ENCODE peak calls at places on chromosomes 7 and 10, in six cellular contexts. U is IMR-90, Q is A549, D is HepG2, T is GM12878, K is HCT116. I is an unnamed sample. For H3K9me3, the result is how much of the 10 kb centered on the place peaks cover.

GRCh38 chr10:13950543-13950939 is 363.8 kb downstream of the PRPF18 start:
- DNase-seq in U (no peak), Q (no peak), D (no peak), T (no peak), K (no peak), I (no peak)

GRCh38 chr10:105206616-105207015 is 565.5 kb downstream of the SORCS3 start:
- DNase-seq in U (no peak), Q (no peak), D (no peak), T (no peak), K (no peak), I (no peak)

GRCh38 chr7:45082831-45083331 is 5.9 kb downstream of the NACAD start:
- DNase-seq in U (no peak), Q (no peak), D (no peak), T (no peak), K (no peak), I (no peak)

GRCh38 chr7:159116581-159117339 is 27.9 kb downstream of the VIPR2 start:
- DNase-seq in U (no peak), Q (no peak), D (no peak), T (no peak), K (no peak), I (no peak)

GRCh38 chr7:105857009-105857952 is 19.1 kb downstream of the ATXN7L1 start:
- DNase-seq in U (no peak), Q (no peak), D (peak), T (no peak), K (no peak), I (no peak)

GRCh38 chr7:132141109-132141508 is 435.2 kb downstream of the PLXNA4 start:
- DNase-seq in U (no peak), Q (no peak), D (no peak), T (no peak), K (no peak), I (no peak)

GRCh38 chr10:7406712-7407333 is 4.0 kb downstream of the SFMBT2 start:
- DNase-seq in U (no peak), Q (no peak), D (no peak), T (no peak), K (no peak), I (no peak)

GRCh38 chr10:115980470-115980869 is 292.5 kb downstream of the GFRA1 start:
- DNase-seq in U (no peak), Q (no peak), D (no peak), T (no peak), K (no peak), I (no peak)

GRCh38 chr10:78717200-78717599 is 351.6 kb upstream of the ZMIZ1 start:
- DNase-seq in U (peak), Q (no peak), D (no peak), T (no peak), K (no peak), I (no peak)

GRCh38 chr10:43946445-43946844 is 297.8 kb upstream of the ZNF32 start:
- DNase-seq in U (no peak), Q (no peak), D (no peak), T (no peak), K (no peak), I (no peak)

GRCh38 chr7:82741493-82741892 is 297.9 kb upstream of the CACNA2D1 start:
- DNase-seq in U (no peak), Q (no peak), D (no peak), T (no peak), K (no peak), I (no peak)

GRCh38 chr10:43131906-43132305 is 6.3 kb upstream of the CSGALNACT2 start:
- DNase-seq in U (no peak), Q (no peak), D (no peak), T (no peak), K (no peak), I (no peak)

GRCh38 chr7:53811555-53812079 is 730.6 kb upstream of the VSTM2A start:
- DNase-seq in U (no peak), Q (no peak), D (no peak), T (no peak), K (no peak), I (no peak)

GRCh38 chr10:53064609-53065008 is 292.0 kb upstream of the MBL2 start:
- DNase-seq in U (no peak), Q (no peak), D (no peak), T (no peak), K (no peak), I (no peak)

GRCh38 chr7:90262438-90262837 is 17.5 kb downstream of the CFAP69 start:
- DNase-seq in U (peak), Q (peak), D (no peak), T (no peak), K (peak), I (no peak)

GRCh38 chr7:71752171-71752935 is 620.4 kb downstream of the GALNT17 start:
- DNase-seq in U (no peak), Q (peak), D (peak), T (no peak), K (no peak), I (peak)

GRCh38 chr7:979886-980571 is 3.0 kb upstream of the CYP2W1 start:
- DNase-seq in U (no peak), Q (peak), D (no peak), T (no peak), K (no peak), I (no peak)

GRCh38 chr10:21572578-21572977 is 38.5 kb downstream of the MLLT10 start:
- DNase-seq in U (peak), Q (no peak), D (no peak), T (no peak), K (no peak), I (no peak)

GRCh38 chr7:38909870-38910269 is 879 bp upstream of the VPS41 start:
- DNase-seq in U (no peak), Q (no peak), D (no peak), T (no peak), K (no peak), I (no peak)

GRCh38 chr10:63209703-63210102 is 76.6 kb downstream of the NRBF2 start:
- DNase-seq in U (peak), Q (no peak), D (no peak), T (no peak), K (no peak), I (no peak)

GRCh38 chr7:115216652-115217051 is 294.8 kb downstream of the MDFIC start:
- DNase-seq in U (peak), Q (no peak), D (no peak), T (no peak), K (no peak), I (no peak)

GRCh38 chr10:132448248-132448731 is 51.3 kb downstream of the PWWP2B start:
- DNase-seq in U (no peak), Q (peak), D (no peak), T (peak), K (peak), I (no peak)

GRCh38 chr10:72720814-72721665 is 29.1 kb downstream of the MCU start:
- DNase-seq in U (peak), Q (no peak), D (no peak), T (no peak), K (no peak), I (no peak)

DNA sequence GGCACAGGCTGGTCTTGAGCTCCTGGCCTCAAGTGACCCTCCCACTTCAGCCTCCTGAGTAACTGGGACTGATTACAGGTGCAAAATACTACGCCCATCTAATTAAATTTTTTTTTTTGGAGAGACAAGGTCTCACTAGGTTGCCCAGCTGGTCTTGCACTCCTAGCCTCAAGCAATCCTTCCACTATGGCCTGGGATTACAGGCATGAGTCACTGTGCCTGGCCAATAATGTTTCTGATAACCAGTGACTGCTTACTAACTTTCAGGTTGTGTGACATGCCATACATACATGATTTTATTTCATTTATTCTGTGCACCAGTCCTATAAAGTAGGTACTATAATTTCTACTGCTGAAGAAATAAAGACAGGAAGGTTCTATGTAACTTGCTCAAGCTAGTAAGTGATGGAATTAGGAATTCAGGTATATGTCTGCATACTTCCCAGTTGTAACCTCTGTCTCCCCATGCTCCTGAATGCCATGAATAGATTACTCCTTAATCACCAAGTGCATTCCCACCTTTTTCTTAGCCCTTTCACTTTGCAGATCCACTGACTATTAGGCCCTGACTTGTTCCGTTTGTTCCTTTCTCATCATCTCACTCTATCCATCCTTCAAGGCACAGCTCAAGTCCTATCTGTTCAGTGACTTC is 28.1 kb downstream of the MCU start:
- DNase-seq in U (no peak), Q (no peak), D (no peak), T (no peak), K (no peak), I (no peak)
- TF ChIP-seq RAD21 in U (no peak), Q (no peak), D (no peak), T (no peak), K (no peak), I (no peak)

GRCh38 chr7:158033196-158033595 is 554.4 kb downstream of the PTPRN2 start:
- DNase-seq in U (no peak), Q (no peak), D (no peak), T (no peak), K (no peak), I (no peak)
- H3K9me3 ChIP-seq in U (under half), Q (under half), D (under half), T (under half), K (under half), I (under half)

GRCh38 chr10:130493446-130494198 is 357.4 kb downstream of the GLRX3 start:
- DNase-seq in U (no peak), Q (no peak), D (no peak), T (no peak), K (no peak), I (no peak)
- TF ChIP-seq RAD21 in U (no peak), Q (no peak), D (no peak), T (no peak), K (no peak), I (no peak)

GRCh38 chr7:64101126-64101942 is 56.1 kb downstream of the ZNF727 start:
- DNase-seq in U (no peak), Q (no peak), D (no peak), T (no peak), K (no peak), I (no peak)
- H3K9me3 ChIP-seq in U (under half), Q (under half), D (under half), T (under half), K (under half), I (half or more)

GRCh38 chr10:102043456-102043855 is 12.5 kb downstream of the ARMH3 start:
- DNase-seq in U (peak), Q (no peak), D (no peak), T (no peak), K (no peak), I (no peak)
- TF ChIP-seq RAD21 in U (no peak), Q (no peak), D (no peak), T (no peak), K (no peak), I (no peak)

DNA sequence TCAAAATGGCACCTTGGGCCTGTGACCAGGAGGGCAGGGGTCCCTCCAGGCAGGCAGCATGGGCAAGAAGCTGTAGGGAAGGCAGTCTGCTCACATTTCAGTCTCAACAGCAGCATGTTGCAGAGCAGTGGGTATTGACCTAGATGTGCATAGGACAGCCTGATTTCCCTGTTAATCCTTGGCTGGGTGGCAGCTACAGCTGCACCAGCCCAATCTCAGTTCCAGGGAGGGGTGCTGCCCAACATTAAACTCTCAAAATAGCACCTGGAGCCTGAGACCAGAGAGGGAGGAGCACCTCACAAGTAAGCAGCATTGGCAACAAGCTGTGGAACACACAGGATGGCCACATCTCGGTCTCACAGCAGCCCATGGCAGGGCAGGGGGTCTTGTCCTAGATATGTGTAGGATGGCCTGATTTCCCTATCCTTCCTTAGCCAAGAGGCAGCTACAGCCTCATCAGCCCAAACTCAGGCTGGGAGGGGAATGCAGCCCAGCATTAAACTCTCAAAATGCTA is 10.3 kb downstream of the TMEM140 start:
- DNase-seq in U (no peak), Q (no peak), D (no peak), T (no peak), K (no peak), I (no peak)
- H3K9me3 ChIP-seq in U (under half), Q (under half), D (under half), T (under half), K (under half), I (under half)

DNA sequence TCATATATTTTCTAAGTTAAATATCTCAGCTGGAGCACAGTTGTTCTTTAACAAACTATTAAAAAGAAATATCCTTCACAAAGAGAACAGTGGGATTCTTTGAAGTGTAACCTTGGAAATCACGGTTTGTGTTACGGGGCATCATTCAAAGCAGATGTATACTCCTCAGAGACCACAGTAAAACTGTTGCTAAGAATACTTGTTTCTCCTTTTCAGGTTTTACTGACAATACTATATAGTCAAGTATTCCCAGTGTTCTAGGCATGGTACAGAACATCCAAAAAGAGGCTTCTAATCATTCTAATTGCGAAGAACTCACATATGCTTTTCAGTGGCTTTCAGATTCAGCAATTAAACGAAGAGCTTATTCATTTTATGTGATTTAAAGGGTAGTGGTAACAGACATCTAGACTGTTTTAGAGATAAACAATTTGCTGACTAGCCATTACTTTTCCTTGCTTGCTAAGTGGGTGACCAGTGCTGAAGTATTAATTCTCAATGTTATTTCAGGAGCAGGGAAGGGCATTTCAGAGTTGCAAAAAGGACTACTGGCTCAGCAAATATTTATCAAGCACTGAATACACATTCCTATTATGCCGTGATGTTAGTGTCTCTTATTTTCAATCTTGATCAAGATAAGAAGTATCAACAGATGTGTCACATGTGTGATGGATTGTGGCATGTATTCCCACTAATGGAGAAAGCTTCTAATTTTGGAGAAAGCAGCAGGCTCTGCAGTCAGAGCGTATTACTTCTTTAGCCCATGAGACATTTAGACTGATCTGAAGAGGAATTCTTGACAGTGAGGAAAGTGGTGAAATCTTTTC is 236.8 kb downstream of the RNLS start:
- DNase-seq in U (no peak), Q (peak), D (peak), T (no peak), K (no peak), I (no peak)
- TF ChIP-seq RAD21 in U (no peak), Q (no peak), D (no peak), T (no peak), K (no peak), I (no peak)

GRCh38 chr10:114163062-114163861 is 10.7 kb downstream of the CCDC186 start:
- DNase-seq in U (no peak), Q (no peak), D (no peak), T (no peak), K (no peak), I (no peak)

GRCh38 chr10:114157912-114158311 is 16.1 kb downstream of the CCDC186 start:
- DNase-seq in U (no peak), Q (peak), D (no peak), T (no peak), K (no peak), I (no peak)
- H3K9me3 ChIP-seq in U (under half), Q (under half), D (under half), T (under half), K (under half), I (under half)

GRCh38 chr7:151251328-151251925 is 2.9 kb upstream of the SMARCD3 start:
- DNase-seq in U (peak), Q (peak), D (no peak), T (no peak), K (no peak), I (peak)
- TF ChIP-seq RAD21 in U (no peak), Q (no peak), D (no peak), T (no peak), K (no peak), I (no peak)